ENCODE peak calls at places on chromosomes 11 and 22, in four cellular contexts. C is stimulated activated CD4-positive, alpha-beta T cell treated with anti-CD3 and anti-CD28 coated beads, Interleukin-12 subunit alpha, Interleukin-12 subunit beta, amount 100 ng/mL, for 48 hours; L is posterior vena cava; F is mesendoderm. N is an unnamed sample.

GRCh38 chr22:31944700-31945477 is 554 bp downstream of the YWHAH start:
- DNase-seq in C (peak), L (peak), F (peak), N (peak)

GRCh38 chr11:72222907-72223614 is 1.5 kb upstream of the INPPL1 start:
- DNase-seq in C (peak), L (peak), F (peak), N (peak)

GRCh38 chr11:75468534-75469340 is 35.7 kb upstream of the KLHL35 start:
- DNase-seq in C (no peak), L (peak), F (peak), N (no peak)

GRCh38 chr22:30865656-30866055 is 102.9 kb downstream of the MORC2 start:
- DNase-seq in C (no peak), L (peak), F (no peak), N (no peak)

GRCh38 chr11:66225054-66225453 is 43.4 kb upstream of the RAB1B start:
- DNase-seq in C (no peak), L (peak), F (no peak), N (no peak)

GRCh38 chr11:28049338-28050216 is 58.4 kb downstream of the KIF18A start:
- DNase-seq in C (no peak), L (no peak), F (no peak), N (no peak)

GRCh38 chr11:6695377-6695776 is 12.2 kb upstream of the MRPL17 start:
- DNase-seq in C (no peak), L (no peak), F (no peak), N (no peak)

GRCh38 chr11:85385561-85385960 is 241.6 kb downstream of the DLG2 start:
- DNase-seq in C (no peak), L (no peak), F (no peak), N (no peak)

GRCh38 chr22:44616461-44616860 is 85.5 kb upstream of the PRR5 start:
- DNase-seq in C (no peak), L (no peak), F (no peak), N (no peak)

GRCh38 chr11:41400124-41400523 is 59.3 kb downstream of the LRRC4C start:
- DNase-seq in C (no peak), L (no peak), F (no peak), N (no peak)

GRCh38 chr11:35040221-35040942 is 98.6 kb upstream of the CD44 start:
- DNase-seq in C (peak), L (no peak), F (no peak), N (peak)

GRCh38 chr22:19495562-19496323 is 16.0 kb downstream of the CDC45 start:
- DNase-seq in C (no peak), L (no peak), F (peak), N (no peak)

GRCh38 chr11:2419638-2420501 is 19.3 kb downstream of the TSSC4 start:
- DNase-seq in C (peak), L (peak), F (peak), N (peak)